ENCODE peak calls at places on chromosomes 6 and 20, in five cellular contexts. A is activated CD4-positive, alpha-beta T cell treated with anti-CD3 and anti-CD28 coated beads, Interleukin-2, amount 50 U/mL, for 1 hour; Y is neural crest cell; F is NCI-H774; P is transverse colon. J is an unnamed sample.

GRCh38 chr20:45420125-45420524 is 4.2 kb downstream of the PIGT start:
- DNase-seq in P (no peak), A (no peak), F (no peak), Y (no peak), J (no peak)

GRCh38 chr20:50728981-50729874 is 2.2 kb upstream of the PARD6B start:
- DNase-seq in F (no peak), P (peak), A (no peak), Y (no peak), J (peak)

GRCh38 chr6:28357036-28357435 is 7.3 kb downstream of the ZKSCAN3 start:
- DNase-seq in P (no peak), F (no peak), A (no peak), Y (no peak), J (no peak)

GRCh38 chr20:49635171-49635570 is 67.2 kb upstream of the PTGIS start:
- DNase-seq in A (no peak), Y (no peak), F (no peak), P (peak), J (peak)

GRCh38 chr6:114000066-114000465 is 29.1 kb upstream of the HDAC2 start:
- DNase-seq in P (no peak), Y (no peak), F (no peak), A (no peak), J (no peak)

GRCh38 chr6:137046871-137047412 is 2.2 kb upstream of the IL20RA start:
- DNase-seq in Y (no peak), F (no peak), P (no peak), A (no peak), J (peak)

GRCh38 chr6:115001726-115002436 is 659.1 kb upstream of the HS3ST5 start:
- DNase-seq in P (no peak), A (no peak), Y (no peak), F (no peak), J (no peak)

GRCh38 chr20:14580426-14581074 is 243.1 kb upstream of the FLRT3 start:
- DNase-seq in Y (no peak), A (no peak), F (peak), P (no peak), J (peak)

GRCh38 chr20:381581-382290 is 1.2 kb downstream of the TRIB3 start:
- DNase-seq in Y (peak), P (peak), A (peak), F (peak), J (peak)

GRCh38 chr6:154901856-154902552 is 93.1 kb upstream of the TIAM2 start:
- DNase-seq in F (no peak), Y (no peak), P (no peak), A (no peak), J (no peak)

GRCh38 chr6:111087106-111087835 is at the start of gene SLC16A10:
- DNase-seq in P (peak), Y (peak), A (peak), F (peak), J (peak)

GRCh38 chr20:17525650-17526049 is 5.5 kb downstream of the BFSP1 start:
- DNase-seq in F (no peak), A (no peak), Y (no peak), P (no peak), J (no peak)

GRCh38 chr6:70592391-70593117 is 25.8 kb downstream of the SDHAF4 start:
- DNase-seq in Y (no peak), P (no peak), A (no peak), F (no peak), J (no peak)

GRCh38 chr20:35315199-35316020 is 23.2 kb upstream of the FAM83C start:
- DNase-seq in Y (no peak), F (no peak), P (no peak), A (no peak), J (no peak)

GRCh38 chr6:45584127-45584526 is 206.4 kb upstream of the SUPT3H start:
- DNase-seq in P (no peak), F (no peak), A (no peak), Y (no peak), J (no peak)

GRCh38 chr20:21323640-21324039 is 20.5 kb downstream of the XRN2 start:
- DNase-seq in F (no peak), P (peak), Y (no peak), A (no peak), J (no peak)

GRCh38 chr20:54140927-54141566 is 32.7 kb downstream of the CYP24A1 start:
- DNase-seq in Y (no peak), P (no peak), F (no peak), A (no peak), J (no peak)

GRCh38 chr6:158595223-158595622 is 35.3 kb downstream of the TMEM181 start:
- DNase-seq in A (no peak), F (no peak), P (no peak), Y (no peak), J (no peak)

GRCh38 chr6:135537782-135538301 is 40.3 kb upstream of the AHI1 start:
- DNase-seq in A (no peak), F (no peak), P (no peak), Y (no peak), J (no peak)

GRCh38 chr20:21640556-21640955 is 64.9 kb upstream of the PAX1 start:
- DNase-seq in P (no peak), A (no peak), F (peak), Y (no peak), J (peak)

GRCh38 chr6:34851361-34851760 is 36.5 kb downstream of the TAF11 start:
- DNase-seq in F (no peak), A (no peak), Y (no peak), P (no peak), J (no peak)

GRCh38 chr6:144150673-144151009 is 324 bp downstream of the STX11 start:
- DNase-seq in Y (no peak), P (peak), F (no peak), A (peak), J (no peak)

GRCh38 chr20:48180039-48180438 is 394.8 kb upstream of the SULF2 start:
- DNase-seq in F (no peak), P (no peak), A (no peak), Y (no peak), J (no peak)

GRCh38 chr6:2848851-2849250 is 7.2 kb upstream of the SERPINB1 start:
- DNase-seq in F (no peak), P (peak), Y (no peak), A (peak), J (no peak)

GRCh38 chr6:1296079-1296478 is 15.8 kb upstream of the FOXQ1 start:
- DNase-seq in P (no peak), A (no peak), F (no peak), Y (no peak), J (peak)

GRCh38 chr6:30990422-30991086 is 7.0 kb downstream of the MUC21 start:
- DNase-seq in F (no peak), A (peak), P (no peak), Y (no peak), J (no peak)

GRCh38 chr6:3431994-3432393 is 24.9 kb downstream of the SLC22A23 start:
- DNase-seq in F (no peak), P (no peak), Y (no peak), A (no peak), J (no peak)

GRCh38 chr6:61810047-61810446 is 476.0 kb downstream of the KHDRBS2 start:
- DNase-seq in P (no peak), Y (no peak), F (no peak), A (no peak), J (no peak)

GRCh38 chr6:117352466-117353081 is 73.2 kb downstream of the ROS1 start:
- DNase-seq in A (no peak), P (no peak), Y (no peak), F (peak), J (no peak)

GRCh38 chr6:30041221-30041620 is 19.8 kb upstream of the POLR1H start:
- DNase-seq in A (no peak), P (no peak), F (no peak), Y (no peak), J (no peak)

GRCh38 chr6:80338201-80338836 is 231.8 kb downstream of the BCKDHB start:
- DNase-seq in P (peak), A (peak), Y (peak), F (no peak), J (no peak)

GRCh38 chr20:34754611-34755010 is 50.5 kb downstream of the TP53INP2 start:
- DNase-seq in P (no peak), F (no peak), A (no peak), Y (no peak), J (no peak)

GRCh38 chr20:31572042-31572700 is 32.9 kb upstream of the ID1 start:
- DNase-seq in F (peak), P (no peak), A (no peak), Y (no peak), J (no peak)

GRCh38 chr20:59456342-59457132 is 147.8 kb upstream of the PHACTR3 start:
- DNase-seq in P (no peak), F (no peak), A (no peak), Y (no peak), J (no peak)

GRCh38 chr6:105483492-105483891 is 80.6 kb upstream of the PREP start:
- DNase-seq in F (no peak), Y (no peak), A (no peak), P (no peak), J (no peak)

GRCh38 chr6:162251257-162251656 is 476.3 kb downstream of the PRKN start:
- DNase-seq in Y (no peak), F (no peak), P (no peak), A (no peak), J (no peak)

GRCh38 chr6:112618796-112619195 is 271.7 kb downstream of the RFPL4B start:
- DNase-seq in A (no peak), P (no peak), Y (no peak), F (no peak), J (no peak)

GRCh38 chr6:41416165-41416837 is 80.9 kb downstream of the NCR2 start:
- DNase-seq in P (no peak), A (no peak), F (no peak), Y (no peak), J (no peak)

GRCh38 chr6:149723771-149724417 is 6.0 kb upstream of the LATS1 start:
- DNase-seq in Y (peak), F (peak), P (peak), A (peak), J (peak)

GRCh38 chr6:99568103-99568933 is at the start of gene CCNC:
- DNase-seq in P (peak), A (peak), F (peak), Y (peak), J (peak)